ENCODE peak calls at places on chromosome 21, in four cellular contexts. Z, S, A and J are unnamed samples.
A peak's percentile ranks its signal among the peaks of the same experiment; 100 is the strongest.

GRCh38 chr21:37006521-37007291 is at the start of gene RIPPLY3:
- DNase-seq in Z (no peak), S (peak; percentile 59), A (no peak), J (no peak)

GRCh38 chr21:36171741-36172331 is 15.2 kb downstream of the DOP1B start:
- DNase-seq in Z (no peak), S (no peak), A (no peak), J (no peak)

GRCh38 chr21:18384771-18385170 is 18.8 kb downstream of the TMPRSS15 start:
- DNase-seq in Z (no peak), S (no peak), A (no peak), J (peak; percentile 10)

GRCh38 chr21:35375115-35375514 is 326.0 kb upstream of the RUNX1 start:
- DNase-seq in Z (no peak), S (no peak), A (no peak), J (no peak)

GRCh38 chr21:35559128-35559831 is 501.0 kb downstream of the SETD4 start:
- DNase-seq in Z (no peak), S (no peak), A (no peak), J (peak; percentile 21)

GRCh38 chr21:34912022-34912933 is 136.8 kb downstream of the RUNX1 start:
- DNase-seq in Z (no peak), S (no peak), A (no peak), J (no peak)

GRCh38 chr21:32448803-32449594 is 36.5 kb downstream of the EVA1C start:
- DNase-seq in Z (no peak), S (no peak), A (no peak), J (no peak)

GRCh38 chr21:39107739-39108138 is 75.5 kb downstream of the PSMG1 start:
- DNase-seq in Z (no peak), S (no peak), A (no peak), J (no peak)

GRCh38 chr21:44013380-44014088 is 1.4 kb downstream of the TRAPPC10 start:
- DNase-seq in Z (no peak), S (no peak), A (peak; percentile 32), J (peak; percentile 15)

GRCh38 chr21:38839370-38839681 is 33.6 kb downstream of the ETS2 start:
- DNase-seq in Z (no peak), S (no peak), A (no peak), J (no peak)

GRCh38 chr21:26748066-26748465 is 97.1 kb downstream of the ADAMTS1 start:
- DNase-seq in Z (no peak), S (no peak), A (no peak), J (no peak)

GRCh38 chr21:26754853-26755252 is 90.4 kb downstream of the ADAMTS1 start:
- DNase-seq in Z (no peak), S (no peak), A (no peak), J (no peak)

GRCh38 chr21:26753822-26754221 is 91.4 kb downstream of the ADAMTS1 start:
- DNase-seq in Z (no peak), S (no peak), A (no peak), J (peak; percentile 42)

GRCh38 chr21:26752849-26753248 is 92.4 kb downstream of the ADAMTS1 start:
- DNase-seq in Z (no peak), S (no peak), A (no peak), J (no peak)

GRCh38 chr21:26751305-26751704 is 93.9 kb downstream of the ADAMTS1 start:
- DNase-seq in Z (no peak), S (no peak), A (no peak), J (no peak)
- TF ChIP-seq NR2C2 in Z (no peak), S (no peak), A (no peak), J (no peak)

GRCh38 chr21:42683371-42684108 is 30.1 kb downstream of the PDE9A start:
- DNase-seq in Z (no peak), S (no peak), A (no peak), J (no peak)
- TF ChIP-seq USF2 in Z (no peak), S (no peak), A (no peak), J (no peak)

GRCh38 chr21:42373181-42373907 is 7.0 kb upstream of the TFF1 start:
- DNase-seq in Z (no peak), S (no peak), A (no peak), J (peak; percentile 36)
- TF ChIP-seq NR2C2 in Z (no peak), S (no peak), A (no peak), J (no peak)

DNA sequence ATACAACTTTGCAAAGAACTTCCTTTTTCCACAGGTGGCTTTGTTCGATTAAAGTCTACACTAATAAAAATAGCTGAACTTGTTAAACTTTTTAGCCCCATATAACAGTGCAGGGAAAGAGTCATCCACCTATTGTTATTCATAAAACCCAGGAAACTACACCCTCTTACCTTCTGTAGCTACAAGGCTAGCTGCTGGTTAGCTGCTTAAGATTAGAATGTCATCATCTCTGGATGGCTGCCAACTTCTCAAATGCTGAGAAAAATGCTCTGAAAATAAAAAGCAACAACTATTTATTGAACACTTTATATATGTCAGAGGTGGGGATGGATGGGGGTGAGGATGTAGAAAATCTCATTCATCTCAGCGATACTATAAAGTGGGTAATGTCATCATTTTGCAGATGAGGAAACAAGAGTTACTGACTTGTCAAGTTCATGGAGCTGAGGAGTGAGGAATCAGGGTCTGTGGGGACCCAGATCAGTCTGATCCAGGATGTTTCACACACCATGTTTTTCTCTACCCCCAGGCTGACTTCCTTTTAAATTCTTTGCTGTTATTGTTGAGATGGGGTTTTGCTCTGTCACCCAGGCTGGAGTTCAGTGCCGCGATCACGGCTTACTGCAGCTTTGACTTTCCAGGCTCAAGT is 17.1 kb downstream of the ATP5PF start:
- DNase-seq in Z (no peak), S (no peak), A (no peak), J (peak; percentile 44)
- TF ChIP-seq USF2 in Z (no peak), S (no peak), A (no peak), J (no peak)